ENCODE peak calls at places on chromosomes 4 and X, in four cellular contexts. One of them, this sample, is unnamed.
A peak's percentile ranks its signal among the peaks of the same experiment; 100 is the strongest.

GRCh38 chr4:143482753-143483362 is 30.6 kb upstream of the SMARCA5 start:
- DNase-seq in SW480: peak; percentile 18
- DNase-seq in activated CD4-positive, alpha-beta T cell treated with anti-CD3 and anti-CD28 coated beads, Interleukin-2, amount 10 ng/mL, durations not matched to agents 7 days and 5 days: no peak
- DNase-seq in nephron progenitor cell: peak; percentile 10
- DNase-seq in this sample: peak; percentile 27

GRCh38 chrX:119790977-119791436 is 423 bp downstream of the RPL39 start:
- DNase-seq in SW480: peak; percentile 54
- DNase-seq in activated CD4-positive, alpha-beta T cell treated with anti-CD3 and anti-CD28 coated beads, Interleukin-2, amount 10 ng/mL, durations not matched to agents 7 days and 5 days: peak; percentile 46
- DNase-seq in nephron progenitor cell: peak; percentile 45
- DNase-seq in this sample: no peak

GRCh38 chr4:153296424-153296823 is 48.1 kb upstream of the MND1 start:
- DNase-seq in SW480: no peak
- DNase-seq in activated CD4-positive, alpha-beta T cell treated with anti-CD3 and anti-CD28 coated beads, Interleukin-2, amount 10 ng/mL, durations not matched to agents 7 days and 5 days: no peak
- DNase-seq in nephron progenitor cell: peak; percentile 9
- DNase-seq in this sample: no peak

GRCh38 chr4:118113220-118113619 is 78.9 kb downstream of the NDST3 start:
- DNase-seq in SW480: no peak
- DNase-seq in activated CD4-positive, alpha-beta T cell treated with anti-CD3 and anti-CD28 coated beads, Interleukin-2, amount 10 ng/mL, durations not matched to agents 7 days and 5 days: no peak
- DNase-seq in nephron progenitor cell: no peak
- DNase-seq in this sample: no peak

GRCh38 chr4:151942971-151943370 is 182.2 kb upstream of the GATB start:
- DNase-seq in SW480: no peak
- DNase-seq in activated CD4-positive, alpha-beta T cell treated with anti-CD3 and anti-CD28 coated beads, Interleukin-2, amount 10 ng/mL, durations not matched to agents 7 days and 5 days: no peak
- DNase-seq in nephron progenitor cell: no peak
- DNase-seq in this sample: no peak

GRCh38 chr4:93084599-93085305 is 743.8 kb upstream of the ATOH1 start:
- DNase-seq in SW480: no peak
- DNase-seq in activated CD4-positive, alpha-beta T cell treated with anti-CD3 and anti-CD28 coated beads, Interleukin-2, amount 10 ng/mL, durations not matched to agents 7 days and 5 days: no peak
- DNase-seq in nephron progenitor cell: no peak
- DNase-seq in this sample: no peak

GRCh38 chrX:25897758-25898157 is 240.4 kb upstream of the MAGEB18 start:
- DNase-seq in SW480: no peak
- DNase-seq in activated CD4-positive, alpha-beta T cell treated with anti-CD3 and anti-CD28 coated beads, Interleukin-2, amount 10 ng/mL, durations not matched to agents 7 days and 5 days: no peak
- DNase-seq in nephron progenitor cell: no peak
- DNase-seq in this sample: no peak

GRCh38 chrX:107715331-107716044 is 60.1 kb downstream of the TSC22D3 start:
- DNase-seq in SW480: no peak
- DNase-seq in activated CD4-positive, alpha-beta T cell treated with anti-CD3 and anti-CD28 coated beads, Interleukin-2, amount 10 ng/mL, durations not matched to agents 7 days and 5 days: peak; percentile 16
- DNase-seq in nephron progenitor cell: no peak
- DNase-seq in this sample: no peak

GRCh38 chr4:140935259-140935658 is 179.1 kb upstream of the TBC1D9 start:
- DNase-seq in SW480: no peak
- DNase-seq in activated CD4-positive, alpha-beta T cell treated with anti-CD3 and anti-CD28 coated beads, Interleukin-2, amount 10 ng/mL, durations not matched to agents 7 days and 5 days: no peak
- DNase-seq in nephron progenitor cell: no peak
- DNase-seq in this sample: no peak

GRCh38 chr4:93444860-93445259 is 383.7 kb upstream of the ATOH1 start:
- DNase-seq in SW480: no peak
- DNase-seq in activated CD4-positive, alpha-beta T cell treated with anti-CD3 and anti-CD28 coated beads, Interleukin-2, amount 10 ng/mL, durations not matched to agents 7 days and 5 days: no peak
- DNase-seq in nephron progenitor cell: no peak
- DNase-seq in this sample: no peak

GRCh38 chr4:169268951-169269781 is 1.6 kb downstream of the SH3RF1 start:
- DNase-seq in SW480: peak; percentile 21
- DNase-seq in activated CD4-positive, alpha-beta T cell treated with anti-CD3 and anti-CD28 coated beads, Interleukin-2, amount 10 ng/mL, durations not matched to agents 7 days and 5 days: no peak
- DNase-seq in nephron progenitor cell: no peak
- DNase-seq in this sample: no peak